ENCODE peak calls at places on chromosome 20, in five cellular contexts. B is HepG2, M is GM12878, H is HCT116, K is H1. N is an unnamed sample.

GRCh38 chr20:59032713-59033059 is 551 bp upstream of the ATP5F1E start:
- DNase-seq in B (peak), M (no peak), H (peak), K (no peak), N (no peak)

GRCh38 chr20:39822667-39823066 is 860.5 kb downstream of the DHX35 start:
- DNase-seq in B (no peak), M (no peak), H (no peak), K (no peak), N (peak)

GRCh38 chr20:47397652-47398301 is 41.3 kb upstream of the ZMYND8 start:
- DNase-seq in B (no peak), M (no peak), H (no peak), K (no peak), N (no peak)

GRCh38 chr20:2397595-2398145 is 17.0 kb downstream of the TGM6 start:
- DNase-seq in B (no peak), M (no peak), H (no peak), K (no peak), N (no peak)

GRCh38 chr20:43988867-43989266 is 74.2 kb downstream of the TOX2 start:
- DNase-seq in B (no peak), M (no peak), H (no peak), K (no peak), N (no peak)

GRCh38 chr20:22312744-22313346 is 271.5 kb downstream of the FOXA2 start:
- DNase-seq in B (peak), M (no peak), H (peak), K (peak), N (peak)

GRCh38 chr20:18466574-18466893 is 296 bp downstream of the DZANK1 start:
- DNase-seq in B (no peak), M (no peak), H (no peak), K (no peak), N (no peak)

GRCh38 chr20:38883081-38883980 is 42.9 kb upstream of the FAM83D start:
- DNase-seq in B (no peak), M (no peak), H (no peak), K (no peak), N (no peak)

GRCh38 chr20:38018385-38018784 is 14.9 kb downstream of the TTI1 start:
- DNase-seq in B (no peak), M (no peak), H (no peak), K (no peak), N (no peak)

GRCh38 chr20:51631011-51631950 is 88.8 kb upstream of the NFATC2 start:
- DNase-seq in B (peak), M (no peak), H (peak), K (no peak), N (peak)

GRCh38 chr20:45032781-45033180 is 66.5 kb downstream of the STK4 start:
- DNase-seq in B (no peak), M (no peak), H (no peak), K (no peak), N (no peak)

GRCh38 chr20:58597021-58597940 is 53.8 kb upstream of the STX16 start:
- DNase-seq in B (no peak), M (no peak), H (no peak), K (no peak), N (no peak)

GRCh38 chr20:52747736-52748135 is 224.4 kb upstream of the TSHZ2 start:
- DNase-seq in B (peak), M (no peak), H (no peak), K (no peak), N (no peak)

GRCh38 chr20:10412591-10413408 is 21.2 kb downstream of the MKKS start:
- DNase-seq in B (no peak), M (no peak), H (no peak), K (no peak), N (peak)

GRCh38 chr20:48455606-48456360 is 372.0 kb downstream of the PREX1 start:
- DNase-seq in B (no peak), M (no peak), H (no peak), K (no peak), N (no peak)

GRCh38 chr20:19739351-19739750 is 18.7 kb upstream of the RIN2 start:
- DNase-seq in B (no peak), M (no peak), H (no peak), K (no peak), N (no peak)

GRCh38 chr20:26209171-26209941 is 512.7 kb upstream of the ZNF337 start:
- DNase-seq in B (no peak), M (no peak), H (no peak), K (peak), N (no peak)

GRCh38 chr20:53080412-53080962 is 108.3 kb downstream of the TSHZ2 start:
- DNase-seq in B (no peak), M (no peak), H (no peak), K (no peak), N (no peak)

GRCh38 chr20:51978081-51978501 is 175.8 kb upstream of the SALL4 start:
- DNase-seq in B (no peak), M (no peak), H (no peak), K (no peak), N (no peak)

GRCh38 chr20:46551508-46552280 is 1.2 kb upstream of the OCSTAMP start:
- DNase-seq in B (peak), M (no peak), H (no peak), K (peak), N (no peak)

DNA sequence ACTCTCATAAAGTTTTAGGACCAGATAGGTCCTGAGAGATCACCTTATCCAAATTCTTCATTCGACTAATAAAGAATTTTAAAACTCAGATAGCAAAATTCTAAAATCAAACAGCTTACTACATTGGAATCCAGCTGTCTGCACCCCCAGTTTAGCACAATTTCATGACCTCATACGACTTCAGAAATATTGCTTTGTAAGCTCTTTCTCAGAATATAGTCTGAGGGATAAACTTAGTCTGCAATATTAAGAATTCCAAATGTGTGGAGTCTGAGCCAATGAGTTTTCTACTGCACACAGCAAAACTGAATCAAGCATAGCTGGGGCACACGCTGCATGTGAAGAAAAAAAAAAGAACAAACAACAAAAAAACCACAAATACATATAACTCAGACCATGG is 541.6 kb upstream of the CHD6 start:
- DNase-seq in B (no peak), M (no peak), H (no peak), K (no peak), N (no peak)
- H2AFZ ChIP-seq in B (no peak), M (no peak), H (no peak), K (no peak), N (no peak)

DNA sequence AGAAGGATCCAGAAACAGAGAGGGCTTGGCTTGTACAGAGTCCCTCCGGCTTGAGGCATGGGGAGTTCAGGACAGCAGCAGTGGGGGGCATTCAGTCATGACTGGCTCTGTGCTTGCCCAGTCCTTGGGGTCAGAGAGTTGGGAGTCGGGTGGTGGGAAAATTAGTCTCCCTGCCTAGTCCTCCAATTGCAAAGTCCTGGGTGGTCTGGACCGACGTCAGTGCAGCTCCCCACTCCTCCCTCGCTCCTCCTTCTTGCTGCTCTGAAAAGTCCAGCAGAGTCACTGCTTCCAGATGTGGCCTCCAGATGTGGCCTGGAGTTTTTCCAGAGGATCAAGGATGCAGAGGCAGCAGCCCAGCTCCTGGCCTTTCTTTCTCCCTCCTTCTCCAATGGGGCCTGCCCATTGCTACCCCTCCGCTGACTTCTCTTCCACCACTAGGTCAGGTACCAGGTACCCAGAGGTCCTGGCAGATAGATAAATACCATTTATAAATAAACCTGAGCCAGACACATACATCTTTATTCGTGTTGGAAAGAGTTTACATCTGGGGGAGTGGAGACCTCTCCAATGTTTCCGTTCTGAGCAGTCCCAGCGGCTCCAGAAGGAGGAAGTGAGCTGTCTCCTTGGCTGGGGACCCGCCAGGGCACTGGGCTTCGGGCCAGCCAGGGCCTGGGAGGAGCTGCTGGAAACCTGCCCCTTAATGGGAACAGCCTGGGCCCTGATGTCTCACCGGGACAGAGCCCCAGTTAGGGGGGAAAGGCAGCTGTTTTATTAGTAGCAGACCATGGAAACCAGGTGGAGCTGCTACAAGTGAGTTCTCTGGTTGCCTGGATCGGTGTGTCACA is 49.0 kb upstream of the RNF24 start:
- DNase-seq in B (no peak), M (no peak), H (peak), K (peak), N (peak)
- TF ChIP-seq MAX in B (no peak), M (no peak), H (no peak), K (no peak), N (no peak)

GRCh38 chr20:62561182-62561581 is 81.1 kb upstream of the SLCO4A1 start:
- DNase-seq in B (no peak), M (no peak), H (no peak), K (no peak), N (no peak)
- TF ChIP-seq EZH2 in B (no peak), M (no peak), H (no peak), K (no peak), N (no peak)

GRCh38 chr20:49786226-49786625 is 26.4 kb upstream of the SLC9A8 start:
- DNase-seq in B (no peak), M (peak), H (no peak), K (no peak), N (no peak)
- H2AFZ ChIP-seq in B (no peak), M (peak), H (no peak), K (no peak), N (no peak)